ENCODE peak calls at places on chromosomes 4 and X, in six cellular contexts. M is M059J; E is fibroblast of the conjunctiva; F is heart right ventricle; L is neural progenitor cell; N is activated T-cell treated with anti-CD3 and anti-CD28 coated beads, Interleukin-2, amount 50 U/mL, for 72 hours. B is an unnamed sample.

GRCh38 chr4:81471361-81472248 is at the start of gene RASGEF1B:
- DNase-seq in M (peak; percentile 47), L (peak; percentile 81), E (peak; percentile 16), N (peak; percentile 97), F (peak; percentile 90), B (no peak)

GRCh38 chr4:168724960-168725359 is 228.1 kb downstream of the PALLD start:
- DNase-seq in F (no peak), M (no peak), E (no peak), N (no peak), L (peak; percentile 40), B (peak; percentile 37)

GRCh38 chr4:118790544-118790943 is 45.4 kb downstream of the SEC24D start:
- DNase-seq in F (no peak), L (no peak), E (no peak), M (no peak), N (no peak), B (no peak)

GRCh38 chr4:39255916-39256315 is 73.6 kb downstream of the WDR19 start:
- DNase-seq in L (no peak), M (no peak), N (no peak), F (no peak), E (no peak), B (no peak)

GRCh38 chrX:129649268-129650182 is 5.2 kb downstream of the APLN start:
- DNase-seq in N (no peak), F (no peak), L (no peak), E (no peak), M (peak; percentile 42), B (no peak)

GRCh38 chr4:85806346-85806745 is 331.4 kb downstream of the ARHGAP24 start:
- DNase-seq in L (no peak), M (no peak), F (no peak), N (no peak), E (no peak), B (no peak)

GRCh38 chr4:182738283-182739047 is 178.7 kb downstream of the DCTD start:
- DNase-seq in F (no peak), N (no peak), E (no peak), L (no peak), M (peak; percentile 26), B (no peak)

GRCh38 chr4:138751290-138751689 is 264.3 kb upstream of the NOCT start:
- DNase-seq in L (no peak), F (no peak), M (no peak), E (peak; percentile 20), N (no peak), B (no peak)

GRCh38 chr4:155509619-155510018 is 132.9 kb upstream of the MAP9 start:
- DNase-seq in E (no peak), M (no peak), F (no peak), N (no peak), L (no peak), B (no peak)

GRCh38 chr4:59612235-59612634 is 1587.9 kb upstream of the ADGRL3 start:
- DNase-seq in M (peak; percentile 2), F (no peak), N (no peak), L (no peak), E (peak; percentile 22), B (no peak)

GRCh38 chr4:133150643-133151300 is 1.7 kb downstream of the PCDH10 start:
- DNase-seq in L (peak; percentile 55), F (no peak), E (no peak), M (peak; percentile 42), N (no peak), B (no peak)

GRCh38 chr4:184536881-184537248 is 62.5 kb upstream of the IRF2 start:
- DNase-seq in E (no peak), N (no peak), L (no peak), M (peak; percentile 2), F (no peak), B (no peak)

GRCh38 chrX:136597356-136597755 is 50.6 kb upstream of the CD40LG start:
- DNase-seq in E (no peak), M (no peak), F (no peak), L (no peak), N (no peak), B (no peak)

GRCh38 chr4:26762650-26763049 is 98.0 kb upstream of the STIM2 start:
- DNase-seq in L (no peak), F (no peak), E (no peak), M (peak; percentile 55), N (no peak), B (no peak)

GRCh38 chrX:125395626-125396025 is 76.0 kb downstream of the TEX13C start:
- DNase-seq in E (no peak), M (no peak), N (no peak), L (no peak), F (no peak), B (no peak)

GRCh38 chr4:38503689-38504395 is 160.2 kb upstream of the KLF3 start:
- DNase-seq in N (no peak), E (no peak), M (no peak), F (no peak), L (no peak), B (no peak)

GRCh38 chr4:186554485-186554884 is 882 bp downstream of the MTNR1A start:
- DNase-seq in L (peak; percentile 72), F (no peak), N (no peak), M (peak; percentile 14), E (no peak), B (no peak)

GRCh38 chr4:172983014-172983413 is 185.6 kb upstream of the GALNT7 start:
- DNase-seq in E (peak; percentile 42), F (no peak), N (no peak), L (no peak), M (no peak), B (no peak)

GRCh38 chrX:24173115-24173847 is 23.8 kb downstream of the ZFX start:
- DNase-seq in E (no peak), M (no peak), N (no peak), F (no peak), L (no peak), B (no peak)

GRCh38 chr4:184833046-184833838 is 7.5 kb upstream of the ACSL1 start:
- DNase-seq in M (no peak), E (no peak), N (no peak), L (no peak), F (no peak), B (no peak)

GRCh38 chr4:20662851-20663250 is 37.4 kb upstream of the PACRGL start:
- DNase-seq in F (no peak), L (no peak), M (peak; percentile 57), E (no peak), N (no peak), B (no peak)

GRCh38 chr4:1403591-1404572 is 2.4 kb downstream of the NKX1-1 start:
- DNase-seq in M (no peak), F (no peak), E (no peak), N (no peak), L (no peak), B (no peak)

GRCh38 chr4:77050962-77051361 is 24.8 kb downstream of the CCNI start:
- DNase-seq in M (no peak), N (no peak), L (no peak), E (no peak), F (no peak), B (no peak)

GRCh38 chrX:78199851-78200250 is 60.4 kb upstream of the TAF9B start:
- DNase-seq in N (no peak), L (peak; percentile 9), F (no peak), M (peak; percentile 37), E (no peak), B (no peak)

GRCh38 chr4:107283587-107284559 is 247.8 kb upstream of the DKK2 start:
- DNase-seq in N (no peak), F (no peak), E (peak; percentile 89), M (peak; percentile 88), L (no peak), B (peak; percentile 84)

B was measured in AG09309.